ENCODE peak calls at places on chromosomes 16 and 17, in eight cellular contexts. B is activated B cell treated with CpG ODN at 0.5 μM for 24 hours; L is CD4-positive, alpha-beta T cell; J is B cell; F is body of pancreas; N is GM12864; X is kidney; P is heart right ventricle. Q is an unnamed sample.

GRCh38 chr17:27552467-27552779 is 78.6 kb upstream of the LGALS9 start:
- DNase-seq in L (no peak), F (peak), P (no peak), X (no peak), J (no peak), B (no peak), N (no peak), Q (no peak)

GRCh38 chr17:21058098-21058893 is 15.5 kb upstream of the USP22 start:
- DNase-seq in B (no peak), L (no peak), J (no peak), N (no peak), F (no peak), X (no peak), P (no peak), Q (no peak)

GRCh38 chr16:87794485-87795078 is 28.8 kb upstream of the KLHDC4 start:
- DNase-seq in N (no peak), P (no peak), X (no peak), L (no peak), F (no peak), J (no peak), B (no peak), Q (no peak)

GRCh38 chr17:70739046-70739445 is 569.7 kb downstream of the KCNJ2 start:
- DNase-seq in P (no peak), J (no peak), F (no peak), L (no peak), B (no peak), N (no peak), X (no peak), Q (no peak)

GRCh38 chr16:306911-307370 is 24.0 kb downstream of the PDIA2 start:
- DNase-seq in B (no peak), N (no peak), F (no peak), P (no peak), L (no peak), J (no peak), X (no peak), Q (no peak)

GRCh38 chr17:9023389-9024210 is 2.3 kb downstream of the NTN1 start:
- DNase-seq in P (no peak), L (no peak), B (no peak), F (no peak), X (no peak), J (no peak), N (no peak), Q (no peak)

GRCh38 chr16:76577003-76577402 is 299.8 kb downstream of the CNTNAP4 start:
- DNase-seq in L (no peak), F (no peak), J (no peak), N (peak), P (no peak), X (no peak), B (no peak), Q (no peak)

GRCh38 chr17:79339311-79339710 is 264.7 kb downstream of the ENGASE start:
- DNase-seq in B (no peak), L (no peak), P (no peak), J (no peak), F (no peak), N (no peak), X (peak), Q (no peak)

GRCh38 chr16:84117482-84117843 is 721 bp upstream of the MBTPS1 start:
- DNase-seq in F (peak), B (no peak), N (no peak), X (no peak), P (no peak), J (no peak), L (peak), Q (no peak)

GRCh38 chr16:324201-324450 is 28.4 kb downstream of the AXIN1 start:
- DNase-seq in F (no peak), X (no peak), L (no peak), N (no peak), J (no peak), P (no peak), B (no peak), Q (peak)

GRCh38 chr17:4514206-4514605 is 15.5 kb downstream of the SPNS2 start:
- DNase-seq in B (no peak), J (no peak), N (no peak), X (no peak), P (no peak), F (peak), L (no peak), Q (no peak)

GRCh38 chr17:77594416-77595209 is 363.9 kb upstream of the TNRC6C start:
- DNase-seq in X (no peak), P (no peak), L (no peak), J (no peak), N (no peak), B (no peak), F (no peak), Q (no peak)

GRCh38 chr16:49058382-49058781 is 223.3 kb downstream of the CBLN1 start:
- DNase-seq in B (no peak), X (no peak), N (no peak), P (no peak), J (no peak), F (no peak), L (no peak), Q (no peak)

GRCh38 chr17:39090832-39091622 is 60.4 kb downstream of the PLXDC1 start:
- DNase-seq in F (no peak), N (no peak), J (no peak), P (no peak), X (no peak), L (no peak), B (no peak), Q (no peak)

GRCh38 chr16:2450535-2450934 is 9.4 kb upstream of the TEDC2 start:
- DNase-seq in L (no peak), N (no peak), P (no peak), F (no peak), J (no peak), X (no peak), B (no peak), Q (no peak)

GRCh38 chr17:1094591-1094990 is 85.2 kb downstream of the ABR start:
- DNase-seq in L (no peak), B (no peak), N (no peak), J (no peak), F (no peak), X (no peak), P (no peak), Q (no peak)

GRCh38 chr16:69440236-69440635 is 15.8 kb downstream of the CYB5B start:
- DNase-seq in B (no peak), J (no peak), X (no peak), F (no peak), P (no peak), N (no peak), L (no peak), Q (no peak)
- TF ChIP-seq CTCF in B (no peak), J (no peak), X (no peak), F (no peak), P (no peak), N (no peak), L (no peak), Q (peak)

DNA sequence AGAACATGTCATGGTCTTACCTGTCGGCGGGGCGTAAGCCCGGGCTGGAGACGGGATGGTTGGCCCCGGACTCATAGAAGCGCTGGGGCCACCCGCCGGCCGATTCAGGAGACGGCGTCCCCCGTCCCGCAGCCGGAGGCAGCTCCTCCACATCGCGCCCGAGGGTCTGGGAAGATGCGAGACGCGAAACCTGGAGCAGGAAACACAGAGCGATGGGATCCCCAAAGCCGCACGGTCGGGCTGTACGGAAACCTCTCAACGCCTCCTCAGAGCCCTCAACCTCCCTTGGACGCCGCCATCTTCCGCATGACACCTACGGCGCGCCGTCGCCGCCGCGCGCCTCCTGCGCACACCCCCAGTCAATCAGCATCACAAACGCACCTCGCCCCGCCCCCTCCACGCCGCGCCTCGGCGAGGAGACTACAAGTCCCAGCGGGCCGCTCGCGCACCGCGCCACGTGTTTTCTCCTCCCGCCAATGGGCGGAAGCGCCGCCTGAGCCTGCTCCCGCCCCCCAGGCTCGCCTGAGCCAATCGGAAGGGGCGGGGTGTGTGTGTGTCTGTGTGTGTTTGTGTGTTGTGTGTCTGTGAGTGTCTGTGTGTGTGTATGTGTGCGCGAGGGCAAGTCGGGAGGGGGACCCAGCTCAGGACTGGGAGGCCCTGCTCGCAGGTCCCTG is at the start of the genes ATPAF2 and GID4:
- DNase-seq in L (peak), J (peak), N (peak), X (peak), B (peak), F (peak), P (peak), Q (peak)
- TF ChIP-seq CTCF in L (no peak), J (no peak), N (no peak), X (no peak), B (no peak), F (no peak), P (no peak), Q (no peak)

DNA sequence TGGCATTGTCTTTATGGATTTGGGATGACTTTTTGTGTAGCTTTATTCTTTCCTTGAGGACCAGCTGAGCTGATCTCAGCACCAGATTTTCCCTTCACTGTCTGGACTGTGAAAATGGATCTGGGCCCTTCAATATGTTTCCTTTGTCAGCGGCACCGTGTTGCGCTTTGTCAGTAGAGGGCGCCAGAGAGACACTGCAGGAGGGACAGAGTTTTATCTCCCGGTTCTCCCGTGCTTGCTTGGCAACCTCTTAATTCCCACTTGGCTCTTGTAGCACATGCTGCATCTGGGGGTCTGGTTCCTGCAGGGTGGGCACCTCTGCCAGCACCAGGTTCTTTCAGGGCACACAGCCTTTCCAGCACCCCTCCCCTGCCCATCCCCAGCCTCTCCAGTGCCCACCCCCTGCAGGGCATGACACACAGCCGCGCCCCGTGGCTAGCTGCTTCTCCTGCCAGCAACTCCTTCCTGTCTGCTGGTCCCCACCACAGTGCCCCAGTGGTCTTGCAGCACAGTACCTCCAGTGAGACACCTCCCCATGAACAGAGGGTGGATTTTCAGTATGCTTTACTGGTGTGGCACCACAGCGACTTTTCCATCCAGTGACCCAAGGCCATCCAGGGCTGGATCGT is 19.6 kb downstream of the OR1D5 start:
- DNase-seq in F (no peak), J (no peak), B (no peak), N (no peak), P (no peak), L (no peak), X (peak), Q (no peak)
- TF ChIP-seq CTCF in F (no peak), J (no peak), B (no peak), N (peak), P (no peak), L (no peak), X (no peak), Q (peak)

GRCh38 chr17:6173653-6174052 is 103.5 kb downstream of the WSCD1 start:
- DNase-seq in N (no peak), L (no peak), X (no peak), J (no peak), F (no peak), P (no peak), B (no peak), Q (no peak)

GRCh38 chr17:6177941-6178694 is 107.9 kb downstream of the WSCD1 start:
- DNase-seq in X (no peak), N (no peak), P (no peak), L (no peak), F (no peak), B (no peak), J (no peak), Q (no peak)

GRCh38 chr17:6170349-6170748 is 100.2 kb downstream of the WSCD1 start:
- DNase-seq in F (no peak), B (no peak), X (no peak), L (no peak), J (no peak), P (no peak), N (no peak), Q (no peak)

DNA sequence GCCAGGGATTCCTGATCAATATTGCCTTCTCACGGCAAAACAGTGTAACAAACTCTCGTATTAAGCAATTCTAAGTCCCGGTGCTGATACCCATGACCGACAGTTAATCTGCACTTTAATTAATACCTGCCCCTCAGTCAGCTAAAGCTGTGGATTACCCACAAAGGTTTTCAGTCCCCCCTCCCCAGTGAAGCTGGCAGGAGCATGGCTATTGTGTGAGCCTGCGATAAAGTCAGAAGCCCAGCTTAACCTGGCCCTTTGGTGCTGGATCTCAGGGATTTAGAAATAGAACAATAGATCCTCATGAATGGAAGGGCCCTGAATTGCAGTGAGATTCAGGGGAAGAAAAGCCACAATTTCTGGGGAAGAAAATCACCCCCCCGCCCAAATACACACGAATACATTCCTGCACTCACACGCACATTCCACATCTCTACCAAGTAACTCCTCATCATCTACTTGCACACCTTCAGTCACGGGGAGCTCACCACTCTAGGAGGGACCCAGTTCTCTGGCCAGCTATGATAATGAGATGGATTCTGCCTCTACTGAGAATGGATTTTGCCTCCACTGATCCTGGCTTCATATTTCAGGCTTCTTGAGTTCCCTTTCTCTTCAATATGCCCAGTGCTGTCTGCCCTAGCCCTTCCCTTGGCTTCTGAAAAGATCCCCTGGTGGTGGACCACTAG is 102.6 kb downstream of the WSCD1 start:
- DNase-seq in J (no peak), N (no peak), X (no peak), P (no peak), F (no peak), B (no peak), L (no peak), Q (no peak)
- TF ChIP-seq CTCF in J (no peak), N (no peak), X (no peak), P (no peak), F (no peak), B (no peak), L (no peak), Q (no peak)

DNA sequence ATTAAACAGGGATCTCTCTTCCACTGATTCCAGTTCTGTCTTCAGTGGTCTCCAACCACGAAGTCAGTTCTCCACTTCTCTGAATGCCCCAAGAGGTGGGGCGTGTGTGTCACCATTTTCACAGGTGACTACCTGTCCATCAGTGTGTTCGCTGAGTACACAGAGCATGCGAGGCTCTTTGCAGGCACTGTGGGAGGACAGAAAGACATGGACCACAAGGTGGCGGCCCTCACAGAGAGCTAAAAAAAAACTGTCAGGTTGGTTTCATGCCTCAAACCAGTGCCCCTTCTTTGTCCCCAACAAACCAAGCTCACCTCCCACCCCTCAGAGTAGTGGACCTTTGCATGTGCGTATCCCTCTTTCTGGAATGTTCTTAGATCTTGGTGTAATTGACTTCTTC is 13.8 kb downstream of the EMP2 start:
- DNase-seq in X (no peak), N (no peak), P (no peak), F (no peak), B (no peak), J (no peak), L (no peak), Q (no peak)
- TF ChIP-seq CTCF in X (no peak), N (peak), P (no peak), F (no peak), B (no peak), J (no peak), L (no peak), Q (no peak)

GRCh38 chr17:64212122-64212521 is 50.9 kb downstream of the TEX2 start:
- DNase-seq in L (no peak), N (no peak), X (no peak), P (no peak), J (no peak), F (no peak), B (no peak), Q (no peak)
- TF ChIP-seq CTCF in L (no peak), N (no peak), X (no peak), P (no peak), J (no peak), F (no peak), B (no peak), Q (no peak)

GRCh38 chr17:51118330-51119195 is 2.1 kb downstream of the SPAG9 start:
- DNase-seq in N (no peak), X (no peak), F (peak), B (no peak), L (no peak), P (peak), J (no peak), Q (no peak)

GRCh38 chr17:51120357-51120738 is 320 bp downstream of the SPAG9 start:
- DNase-seq in X (no peak), J (no peak), N (no peak), B (no peak), F (peak), P (no peak), L (peak), Q (no peak)

GRCh38 chr17:51121620-51122472 is 1.2 kb upstream of the SPAG9 start:
- DNase-seq in X (peak), N (peak), B (peak), J (peak), P (peak), F (peak), L (peak), Q (peak)

GRCh38 chr17:51120739-51121619 is at the start of gene SPAG9:
- DNase-seq in B (peak), N (no peak), X (peak), P (peak), F (peak), L (peak), J (peak), Q (peak)

GRCh38 chr17:51119415-51120356 is 982 bp downstream of the SPAG9 start:
- DNase-seq in B (peak), J (peak), X (peak), P (peak), L (peak), F (peak), N (no peak), Q (peak)
- TF ChIP-seq CTCF in B (no peak), J (no peak), X (peak), P (no peak), L (no peak), F (peak), N (peak), Q (no peak)

GRCh38 chr16:78290498-78291271 is 191.2 kb downstream of the WWOX start:
- DNase-seq in X (no peak), N (no peak), L (no peak), P (no peak), F (no peak), J (no peak), B (no peak), Q (no peak)

GRCh38 chr16:78289844-78290277 is 190.4 kb downstream of the WWOX start:
- DNase-seq in X (no peak), P (no peak), F (no peak), N (no peak), B (no peak), L (no peak), J (no peak), Q (no peak)

GRCh38 chr16:78291642-78292041 is 192.2 kb downstream of the WWOX start:
- DNase-seq in L (no peak), J (no peak), F (peak), X (peak), N (no peak), B (no peak), P (peak), Q (no peak)

GRCh38 chr16:78294538-78295225 is 195.2 kb downstream of the WWOX start:
- DNase-seq in N (no peak), L (no peak), X (no peak), F (no peak), P (no peak), J (no peak), B (no peak), Q (no peak)

GRCh38 chr16:78292726-78293380 is 193.4 kb downstream of the WWOX start:
- DNase-seq in X (peak), B (no peak), L (no peak), J (no peak), N (no peak), F (peak), P (no peak), Q (no peak)
- TF ChIP-seq CTCF in X (no peak), B (no peak), L (no peak), J (no peak), N (no peak), F (no peak), P (no peak), Q (no peak)